ENCODE peak calls at places on chromosomes 5 and 9, in five cellular contexts. One of them, this sample, is unnamed.
A peak's percentile ranks its signal among the peaks of the same experiment; 100 is the strongest.

GRCh38 chr9:82606761-82607382 is 456.1 kb downstream of the RASEF start:
- DNase-seq in NCI-H1930: peak; percentile 17
- DNase-seq in IMR-90: peak; percentile 81
- DNase-seq in cardiac muscle cell: peak; percentile 70
- DNase-seq in NT2/D1: peak; percentile 70
- DNase-seq in this sample: peak; percentile 89

GRCh38 chr9:137115394-137116026 is 977 bp upstream of the DPP7 start:
- DNase-seq in IMR-90: no peak
- DNase-seq in cardiac muscle cell: no peak
- DNase-seq in NCI-H1930: no peak
- DNase-seq in NT2/D1: no peak
- DNase-seq in this sample: no peak

GRCh38 chr9:69130456-69131441 is 43.3 kb upstream of the TJP2 start:
- DNase-seq in NCI-H1930: no peak
- DNase-seq in NT2/D1: no peak
- DNase-seq in IMR-90: peak; percentile 90
- DNase-seq in cardiac muscle cell: peak; percentile 80
- DNase-seq in this sample: peak; percentile 63

GRCh38 chr5:1521671-1522600 is 1.8 kb downstream of the LPCAT1 start:
- DNase-seq in NT2/D1: no peak
- DNase-seq in cardiac muscle cell: peak; percentile 49
- DNase-seq in IMR-90: peak; percentile 87
- DNase-seq in NCI-H1930: no peak
- DNase-seq in this sample: peak; percentile 86

GRCh38 chr5:130198927-130199326 is 294.7 kb downstream of the CHSY3 start:
- DNase-seq in NT2/D1: no peak
- DNase-seq in NCI-H1930: no peak
- DNase-seq in cardiac muscle cell: peak; percentile 15
- DNase-seq in IMR-90: no peak
- DNase-seq in this sample: peak; percentile 73

GRCh38 chr9:118563677-118564076 is 805.6 kb downstream of the BRINP1 start:
- DNase-seq in NT2/D1: no peak
- DNase-seq in NCI-H1930: no peak
- DNase-seq in cardiac muscle cell: no peak
- DNase-seq in IMR-90: no peak
- DNase-seq in this sample: peak; percentile 48

GRCh38 chr5:135660826-135661555 is 82.2 kb upstream of the CXCL14 start:
- DNase-seq in IMR-90: no peak
- DNase-seq in NT2/D1: no peak
- DNase-seq in NCI-H1930: no peak
- DNase-seq in cardiac muscle cell: peak; percentile 39
- DNase-seq in this sample: peak; percentile 46

GRCh38 chr9:87464110-87464991 is 33.3 kb upstream of the DAPK1 start:
- DNase-seq in cardiac muscle cell: no peak
- DNase-seq in NCI-H1930: no peak
- DNase-seq in IMR-90: no peak
- DNase-seq in NT2/D1: no peak
- DNase-seq in this sample: peak; percentile 2

GRCh38 chr5:145681686-145682085 is 153.5 kb downstream of the PRELID2 start:
- DNase-seq in NT2/D1: peak; percentile 27
- DNase-seq in NCI-H1930: no peak
- DNase-seq in cardiac muscle cell: peak; percentile 74
- DNase-seq in IMR-90: peak; percentile 73
- DNase-seq in this sample: peak; percentile 89

GRCh38 chr9:12426198-12426864 is 266.9 kb upstream of the TYRP1 start:
- DNase-seq in cardiac muscle cell: peak; percentile 52
- DNase-seq in IMR-90: no peak
- DNase-seq in NT2/D1: peak; percentile 8
- DNase-seq in NCI-H1930: peak; percentile 2
- DNase-seq in this sample: peak; percentile 60

GRCh38 chr5:140362875-140363630 is 3.1 kb downstream of the SLC4A9 start:
- DNase-seq in NCI-H1930: peak; percentile 53
- DNase-seq in IMR-90: peak; percentile 46
- DNase-seq in cardiac muscle cell: peak; percentile 86
- DNase-seq in NT2/D1: peak; percentile 42
- DNase-seq in this sample: peak; percentile 71

GRCh38 chr9:116247791-116248343 is 94.3 kb downstream of the PAPPA start:
- DNase-seq in NT2/D1: no peak
- DNase-seq in cardiac muscle cell: no peak
- DNase-seq in IMR-90: no peak
- DNase-seq in NCI-H1930: no peak
- DNase-seq in this sample: no peak

GRCh38 chr5:178205010-178205748 is 846 bp downstream of the HNRNPAB start:
- DNase-seq in cardiac muscle cell: peak; percentile 82
- DNase-seq in NT2/D1: no peak
- DNase-seq in IMR-90: peak; percentile 62
- DNase-seq in NCI-H1930: no peak
- DNase-seq in this sample: peak; percentile 81

GRCh38 chr5:137304227-137304874 is 194.8 kb downstream of the SPOCK1 start:
- DNase-seq in IMR-90: no peak
- DNase-seq in NT2/D1: no peak
- DNase-seq in cardiac muscle cell: no peak
- DNase-seq in NCI-H1930: no peak
- DNase-seq in this sample: no peak

GRCh38 chr5:114070093-114070722 is 291.7 kb upstream of the KCNN2 start:
- DNase-seq in NCI-H1930: no peak
- DNase-seq in cardiac muscle cell: no peak
- DNase-seq in NT2/D1: no peak
- DNase-seq in IMR-90: no peak
- DNase-seq in this sample: no peak

GRCh38 chr9:108083160-108083559 is 593.6 kb upstream of the KLF4 start:
- DNase-seq in NCI-H1930: peak; percentile 20
- DNase-seq in IMR-90: no peak
- DNase-seq in cardiac muscle cell: no peak
- DNase-seq in NT2/D1: no peak
- DNase-seq in this sample: no peak

GRCh38 chr9:110099236-110099741 is 108.7 kb downstream of the C9orf152 start:
- DNase-seq in NT2/D1: no peak
- DNase-seq in NCI-H1930: no peak
- DNase-seq in cardiac muscle cell: no peak
- DNase-seq in IMR-90: peak; percentile 84
- DNase-seq in this sample: peak; percentile 80

GRCh38 chr5:175700991-175701390 is 43.1 kb downstream of the HRH2 start:
- DNase-seq in IMR-90: no peak
- DNase-seq in NT2/D1: no peak
- DNase-seq in NCI-H1930: no peak
- DNase-seq in cardiac muscle cell: no peak
- DNase-seq in this sample: no peak

GRCh38 chr5:178340187-178340586 is 107.6 kb upstream of the PHYKPL start:
- DNase-seq in cardiac muscle cell: no peak
- DNase-seq in IMR-90: no peak
- DNase-seq in NT2/D1: no peak
- DNase-seq in NCI-H1930: no peak
- DNase-seq in this sample: no peak

GRCh38 chr9:101172671-101173070 is 144.1 kb downstream of the PLPPR1 start:
- DNase-seq in NCI-H1930: no peak
- DNase-seq in NT2/D1: no peak
- DNase-seq in IMR-90: no peak
- DNase-seq in cardiac muscle cell: no peak
- DNase-seq in this sample: no peak

GRCh38 chr5:6291961-6292360 is 86.4 kb downstream of the MED10 start:
- DNase-seq in NT2/D1: peak; percentile 11
- DNase-seq in NCI-H1930: peak; percentile 57
- DNase-seq in IMR-90: no peak
- DNase-seq in cardiac muscle cell: peak; percentile 49
- DNase-seq in this sample: peak; percentile 29

GRCh38 chr5:69024241-69024651 is 69.6 kb upstream of the SLC30A5 start:
- DNase-seq in NT2/D1: peak; percentile 38
- DNase-seq in NCI-H1930: no peak
- DNase-seq in IMR-90: peak; percentile 42
- DNase-seq in cardiac muscle cell: peak; percentile 65
- DNase-seq in this sample: peak; percentile 67

GRCh38 chr5:56816546-56817081 is 1.3 kb downstream of the MAP3K1 start:
- DNase-seq in NT2/D1: peak; percentile 64
- DNase-seq in cardiac muscle cell: peak; percentile 74
- DNase-seq in NCI-H1930: no peak
- DNase-seq in IMR-90: peak; percentile 54
- DNase-seq in this sample: peak; percentile 58

This sample was measured in choroid plexus epithelial cell.